ENCODE peak calls at places on chromosomes 5 and 9, in five cellular contexts. K is IMR-90, O is H9, V is neuronal stem cell, H is mesenchymal stem cell. D is an unnamed sample.
A peak's percentile ranks its signal among the peaks of the same experiment; 100 is the strongest.

GRCh38 chr5:55841976-55842375 is 9.2 kb upstream of the IL31RA start:
- DNase-seq in O (no peak), K (no peak), H (no peak), V (no peak), D (no peak)

GRCh38 chr5:6188344-6188743 is 190.0 kb downstream of the MED10 start:
- DNase-seq in V (no peak), H (no peak), O (no peak), K (no peak), D (no peak)

GRCh38 chr9:75414367-75415160 is 326.2 kb downstream of the OSTF1 start:
- DNase-seq in V (no peak), H (no peak), K (no peak), O (no peak), D (peak; percentile 2)

GRCh38 chr5:4581289-4581688 is 558.8 kb upstream of the ADAMTS16 start:
- DNase-seq in O (no peak), H (no peak), V (no peak), K (no peak), D (no peak)

GRCh38 chr5:102341918-102342317 is 45.8 kb upstream of the SLCO4C1 start:
- DNase-seq in K (no peak), O (no peak), H (peak; percentile 8), V (no peak), D (no peak)

GRCh38 chr5:95471922-95472321 is 80.8 kb downstream of the FAM81B start:
- DNase-seq in O (no peak), V (no peak), K (peak; percentile 76), H (peak; percentile 24), D (peak; percentile 59)

GRCh38 chr5:37834542-37835399 is 5.1 kb downstream of the GDNF start:
- DNase-seq in H (no peak), K (no peak), O (peak; percentile 67), V (no peak), D (peak; percentile 62)

GRCh38 chr5:164532226-164532937 is 1027.0 kb downstream of the MAT2B start:
- DNase-seq in K (no peak), V (no peak), O (no peak), H (peak; percentile 23), D (no peak)

GRCh38 chr9:114083693-114084092 is 5.6 kb upstream of the AMBP start:
- DNase-seq in V (no peak), H (no peak), O (no peak), K (no peak), D (no peak)

GRCh38 chr9:89507626-89508025 is 9.7 kb upstream of the SEMA4D start:
- DNase-seq in V (no peak), O (no peak), K (no peak), H (no peak), D (no peak)

GRCh38 chr5:982377-983237 is 26.0 kb upstream of the NKD2 start:
- DNase-seq in H (no peak), K (no peak), V (no peak), O (peak; percentile 86), D (peak; percentile 68)

GRCh38 chr5:176878906-176879662 is 20.1 kb downstream of the HK3 start:
- DNase-seq in O (no peak), H (no peak), V (no peak), K (no peak), D (no peak)

GRCh38 chr5:38018011-38018410 is 178.2 kb upstream of the GDNF start:
- DNase-seq in V (no peak), O (no peak), K (no peak), H (no peak), D (no peak)

GRCh38 chr9:109914280-109915027 is 134.5 kb downstream of the PALM2AKAP2 start:
- DNase-seq in O (no peak), K (peak; percentile 97), V (no peak), H (peak; percentile 94), D (no peak)

GRCh38 chr5:176542135-176542595 is 5.0 kb upstream of the RNF44 start:
- DNase-seq in V (no peak), H (no peak), O (peak; percentile 69), K (no peak), D (no peak)

GRCh38 chr9:38024036-38024681 is 44.9 kb downstream of the SHB start:
- DNase-seq in K (peak; percentile 94), H (peak; percentile 92), V (no peak), O (peak; percentile 43), D (peak; percentile 77)

GRCh38 chr9:27088981-27089380 is 20.0 kb upstream of the TEK start:
- DNase-seq in O (no peak), H (peak; percentile 57), V (no peak), K (peak; percentile 89), D (no peak)

GRCh38 chr5:162591724-162592123 is 524.2 kb downstream of the GABRG2 start:
- DNase-seq in H (no peak), V (no peak), K (no peak), O (no peak), D (peak; percentile 4)

GRCh38 chr5:143433680-143434079 is 30.2 kb upstream of the NR3C1 start:
- DNase-seq in H (no peak), K (no peak), O (no peak), V (no peak), D (no peak)

GRCh38 chr5:53262348-53262970 is 152.9 kb upstream of the MOCS2 start:
- DNase-seq in V (no peak), O (no peak), H (peak; percentile 56), K (peak; percentile 72), D (peak; percentile 42)

GRCh38 chr5:36222620-36223019 is 19.1 kb downstream of the NADK2 start:
- DNase-seq in V (no peak), H (no peak), O (no peak), K (peak; percentile 63), D (no peak)

GRCh38 chr5:147737921-147738320 is 44.6 kb downstream of the JAKMIP2 start:
- DNase-seq in V (no peak), H (no peak), K (no peak), O (no peak), D (no peak)

GRCh38 chr5:122790354-122791123 is 15.7 kb downstream of the SNX2 start:
- DNase-seq in H (no peak), O (no peak), V (no peak), K (no peak), D (no peak)

GRCh38 chr9:33133186-33133585 is 34.0 kb downstream of the B4GALT1 start:
- DNase-seq in K (no peak), O (no peak), H (no peak), V (no peak), D (no peak)

GRCh38 chr5:170565077-170565476 is 61.3 kb downstream of the KCNIP1 start:
- DNase-seq in V (no peak), O (no peak), H (no peak), K (no peak), D (no peak)

GRCh38 chr5:93186031-93186682 is 394.9 kb downstream of the NR2F1-AS1 start:
- DNase-seq in H (no peak), O (no peak), K (peak; percentile 89), V (no peak), D (no peak)

GRCh38 chr5:15027764-15028163 is 156.2 kb upstream of the ANKH start:
- DNase-seq in H (no peak), V (no peak), O (no peak), K (no peak), D (no peak)

GRCh38 chr9:3954228-3954949 is 345.5 kb downstream of the GLIS3 start:
- DNase-seq in H (no peak), K (no peak), V (peak; percentile 75), O (no peak), D (peak; percentile 16)

GRCh38 chr5:132001647-132002561 is 9.6 kb downstream of the ACSL6 start:
- DNase-seq in K (peak; percentile 24), V (no peak), O (peak; percentile 53), H (peak; percentile 34), D (peak; percentile 49)
- H3K18ac ChIP-seq in K (no peak overlapping the region), V (peak overlapping the region; percentile 9), O (no peak overlapping the region), H (no peak overlapping the region), D (no peak overlapping the region)

DNA sequence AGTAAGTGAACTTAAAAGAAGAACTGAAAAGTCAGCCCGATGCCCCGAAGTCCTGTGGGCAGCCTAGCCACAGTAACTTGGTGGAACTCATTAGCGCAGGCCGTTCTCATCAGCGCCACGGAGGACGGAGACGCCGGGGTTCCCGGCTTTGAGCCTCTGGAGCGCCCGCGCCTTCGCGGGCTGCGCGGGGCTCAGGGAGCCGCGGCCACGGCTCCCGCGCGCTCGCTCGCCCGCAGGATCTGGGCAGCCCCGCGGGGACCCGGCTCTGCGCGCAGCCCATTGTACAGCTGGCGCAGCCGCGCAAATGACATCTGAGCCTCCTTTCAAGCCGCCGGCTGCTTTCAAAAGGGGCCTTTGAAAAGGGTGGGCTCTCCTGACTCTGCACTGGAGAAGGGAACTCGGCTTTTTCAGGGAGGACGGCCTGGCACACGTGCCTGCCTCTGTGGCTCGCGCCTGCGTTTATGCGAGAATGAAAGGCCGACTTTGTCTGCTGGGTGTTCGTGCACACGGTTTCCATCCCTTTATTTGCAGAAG is 40.7 kb downstream of the TLR4 start:
- DNase-seq in H (no peak), V (peak; percentile 24), K (no peak), O (peak; percentile 37), D (no peak)
- H3K9ac ChIP-seq in H (peak overlapping the region; percentile 58), V (no peak overlapping the region), K (no peak overlapping the region), O (no peak overlapping the region), D (no peak overlapping the region)

GRCh38 chr5:155126573-155126972 is 113.0 kb downstream of the KIF4B start:
- DNase-seq in H (no peak), V (no peak), K (no peak), O (no peak), D (no peak)
- H3K18ac ChIP-seq in H (no peak overlapping the region), V (peak overlapping the region; percentile 18), K (no peak overlapping the region), O (no peak overlapping the region), D (no peak overlapping the region)

DNA sequence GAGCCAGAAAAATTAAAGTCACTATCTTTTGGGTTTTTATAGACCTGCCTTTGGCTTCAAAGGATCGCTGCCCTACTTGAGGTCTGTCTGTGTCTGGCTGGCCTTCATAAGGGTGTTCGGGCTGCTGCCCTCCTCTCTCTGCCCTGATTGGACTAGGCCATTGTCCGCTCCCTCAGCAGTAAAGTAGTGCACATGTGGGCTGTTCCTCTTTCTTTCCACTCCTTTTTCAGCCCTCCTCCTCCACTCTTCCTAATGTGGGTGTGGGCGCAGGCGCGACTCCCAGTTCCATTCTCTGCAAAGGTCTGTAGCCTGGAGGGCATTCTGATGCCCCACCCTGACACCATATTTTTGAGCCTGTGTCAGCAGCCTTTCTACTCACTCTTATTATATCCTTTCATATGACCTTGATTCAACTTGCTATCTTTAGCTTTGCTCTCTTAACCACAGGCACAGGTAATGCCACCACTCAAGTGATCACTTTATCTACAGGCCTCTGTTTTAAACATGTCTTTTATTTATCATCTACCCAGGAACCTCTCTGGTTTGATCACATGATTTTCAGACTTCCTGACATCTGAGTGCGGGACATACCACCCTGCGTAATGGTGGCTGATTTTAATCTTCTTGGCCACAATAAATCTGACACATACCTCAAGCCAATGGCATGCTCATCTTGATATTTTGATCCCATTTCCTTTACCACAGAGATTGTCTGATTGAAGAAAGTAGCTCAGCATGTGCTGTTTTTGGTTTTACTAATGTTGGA is 144.5 kb downstream of the AOPEP start:
- DNase-seq in K (no peak), V (no peak), O (no peak), H (peak; percentile 54), D (peak; percentile 58)
- H3K9ac ChIP-seq in K (no peak overlapping the region), V (no peak overlapping the region), O (no peak overlapping the region), H (no peak overlapping the region), D (no peak overlapping the region)

D was measured in mesendoderm.